ENCODE peak calls at places on chromosome 10, in ten cellular contexts. F, S, G, X, Q, N, C, M, D and I are unnamed samples.

GRCh38 chr10:33869089-33869488 is 534.6 kb upstream of the NRP1 start:
- DNase-seq in N (no peak), C (peak), S (no peak), D (no peak), G (no peak), Q (no peak), M (no peak), F (peak), X (no peak), I (no peak)

GRCh38 chr10:19767876-19768275 is 48.4 kb upstream of the PLXDC2 start:
- DNase-seq in M (peak), G (no peak), X (no peak), N (no peak), D (no peak), F (no peak), Q (peak), C (no peak), S (peak), I (no peak)

GRCh38 chr10:117734626-117735405 is 192.3 kb downstream of the EMX2 start:
- DNase-seq in G (no peak), N (no peak), S (peak), F (no peak), C (no peak), Q (no peak), X (no peak), D (no peak), M (no peak), I (no peak)

GRCh38 chr10:59561397-59562121 is 148.1 kb downstream of the SLC16A9 start:
- DNase-seq in X (no peak), D (no peak), F (no peak), C (no peak), N (peak), M (no peak), S (no peak), Q (no peak), G (no peak), I (peak)

GRCh38 chr10:35636942-35637341 is 5.2 kb downstream of the FZD8 start:
- DNase-seq in D (no peak), S (peak), M (no peak), G (no peak), N (no peak), F (no peak), Q (no peak), X (no peak), C (no peak), I (no peak)

GRCh38 chr10:89207181-89207800 is at the start of gene CH25H:
- DNase-seq in G (peak), Q (peak), M (peak), F (peak), C (peak), X (peak), S (peak), N (peak), D (no peak), I (peak)

GRCh38 chr10:69383485-69384089 is 33.1 kb downstream of the TACR2 start:
- DNase-seq in Q (no peak), D (no peak), F (no peak), N (peak), G (no peak), C (no peak), M (peak), X (no peak), S (no peak), I (peak)

GRCh38 chr10:100637785-100638184 is 102.0 kb downstream of the HIF1AN start:
- DNase-seq in C (no peak), N (peak), F (no peak), Q (peak), S (peak), G (no peak), X (peak), M (peak), D (no peak), I (no peak)

GRCh38 chr10:77837248-77837924 is 89.2 kb downstream of the DLG5 start:
- DNase-seq in Q (peak), C (no peak), F (no peak), X (no peak), D (peak), G (no peak), N (peak), M (peak), S (peak), I (peak)

GRCh38 chr10:122656308-122656705 is 43.3 kb downstream of the C10orf120 start:
- DNase-seq in C (no peak), S (no peak), Q (no peak), N (no peak), X (no peak), D (no peak), G (no peak), F (no peak), M (no peak), I (no peak)

GRCh38 chr10:127300868-127301321 is 104.5 kb upstream of the INSYN2A start:
- DNase-seq in N (no peak), D (no peak), F (no peak), G (no peak), Q (no peak), S (no peak), M (no peak), X (no peak), C (no peak), I (no peak)

GRCh38 chr10:112208292-112208691 is 24.7 kb upstream of the GPAM start:
- DNase-seq in X (no peak), N (no peak), F (no peak), C (no peak), S (no peak), Q (no peak), M (no peak), D (no peak), G (no peak), I (peak)

GRCh38 chr10:78335691-78336401 is 302.2 kb downstream of the RPS24 start:
- DNase-seq in N (peak), C (peak), Q (no peak), D (no peak), G (no peak), M (no peak), F (peak), S (no peak), X (no peak), I (peak)

GRCh38 chr10:24685958-24686540 is 37.6 kb downstream of the ARHGAP21 start:
- DNase-seq in Q (no peak), F (no peak), C (no peak), M (no peak), G (no peak), N (peak), D (no peak), S (no peak), X (no peak), I (peak)

GRCh38 chr10:12051241-12051640 is 8.6 kb upstream of the UPF2 start:
- DNase-seq in M (no peak), D (peak), X (no peak), S (no peak), N (no peak), Q (no peak), G (no peak), C (no peak), F (no peak), I (no peak)

GRCh38 chr10:87850742-87851205 is 12.6 kb downstream of the KLLN start:
- DNase-seq in Q (peak), F (peak), S (peak), G (peak), C (peak), X (peak), D (peak), M (peak), N (peak), I (peak)

GRCh38 chr10:49324711-49325110 is 25.7 kb downstream of the C10orf71 start:
- DNase-seq in F (no peak), D (no peak), X (no peak), C (no peak), G (no peak), M (no peak), N (no peak), S (peak), Q (peak), I (no peak)

DNA sequence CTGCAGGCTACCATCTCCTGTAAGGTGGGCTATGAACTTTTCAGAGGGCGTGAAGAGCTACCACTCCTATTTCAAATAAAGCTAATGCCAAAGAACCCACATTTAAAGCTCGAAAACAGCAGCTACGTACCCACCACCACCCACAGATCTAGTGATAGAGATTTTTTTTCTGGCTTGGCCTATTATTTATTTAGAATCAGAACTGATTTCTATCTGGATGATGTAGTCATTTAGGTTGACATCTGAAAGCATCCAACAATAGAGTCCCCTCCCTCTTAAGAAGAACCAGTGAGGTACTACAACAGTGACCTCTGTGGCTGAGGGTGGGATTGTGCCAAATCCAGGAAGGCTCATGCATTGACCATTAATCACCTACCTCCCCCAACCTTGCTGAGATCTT is 113.8 kb upstream of the ADO start:
- DNase-seq in M (no peak), S (peak), X (no peak), C (no peak), G (no peak), D (peak), Q (no peak), F (no peak), N (no peak), I (peak)
- TF ChIP-seq CTCF in M (peak), S (peak), X (peak), C (no peak), G (no peak), D (peak), Q (no peak), F (no peak), N (no peak), I (no peak)

GRCh38 chr10:29918623-29919400 is 140.6 kb downstream of the JCAD start:
- DNase-seq in S (no peak), N (no peak), M (no peak), F (no peak), C (no peak), Q (no peak), D (no peak), G (no peak), X (no peak), I (no peak)

GRCh38 chr10:29922226-29922625 is 137.2 kb downstream of the JCAD start:
- DNase-seq in M (no peak), F (no peak), S (no peak), N (no peak), C (no peak), Q (no peak), D (no peak), X (no peak), G (no peak), I (no peak)

GRCh38 chr10:29922904-29923303 is 136.5 kb downstream of the JCAD start:
- DNase-seq in G (no peak), S (no peak), M (no peak), X (peak), C (no peak), F (no peak), N (no peak), D (no peak), Q (no peak), I (no peak)

GRCh38 chr10:29920408-29921070 is 138.8 kb downstream of the JCAD start:
- DNase-seq in D (no peak), C (no peak), F (no peak), X (no peak), G (no peak), N (no peak), Q (no peak), S (no peak), M (no peak), I (no peak)

GRCh38 chr10:29921071-29921446 is 138.3 kb downstream of the JCAD start:
- DNase-seq in M (no peak), F (peak), G (no peak), Q (no peak), N (no peak), X (no peak), D (no peak), C (no peak), S (no peak), I (no peak)
- H3K4me3 ChIP-seq in M (no peak), F (no peak), G (peak), Q (no peak), N (no peak), X (no peak), D (no peak), C (no peak), S (no peak), I (no peak)

GRCh38 chr10:52818019-52818418 is 45.4 kb upstream of the MBL2 start:
- DNase-seq in G (no peak), F (no peak), X (no peak), S (peak), D (peak), C (no peak), N (peak), M (peak), Q (no peak), I (peak)
- TF ChIP-seq CTCF in G (no peak), F (peak), X (peak), S (peak), D (peak), C (no peak), N (peak), M (peak), Q (peak), I (peak)

GRCh38 chr10:68242051-68242450 is 10.1 kb upstream of the ATOH7 start:
- DNase-seq in D (no peak), X (no peak), S (no peak), F (no peak), C (no peak), G (no peak), Q (no peak), M (no peak), N (no peak), I (peak)
- H3K4me3 ChIP-seq in D (no peak), X (no peak), S (no peak), F (no peak), C (no peak), G (no peak), Q (no peak), M (no peak), N (no peak), I (no peak)

DNA sequence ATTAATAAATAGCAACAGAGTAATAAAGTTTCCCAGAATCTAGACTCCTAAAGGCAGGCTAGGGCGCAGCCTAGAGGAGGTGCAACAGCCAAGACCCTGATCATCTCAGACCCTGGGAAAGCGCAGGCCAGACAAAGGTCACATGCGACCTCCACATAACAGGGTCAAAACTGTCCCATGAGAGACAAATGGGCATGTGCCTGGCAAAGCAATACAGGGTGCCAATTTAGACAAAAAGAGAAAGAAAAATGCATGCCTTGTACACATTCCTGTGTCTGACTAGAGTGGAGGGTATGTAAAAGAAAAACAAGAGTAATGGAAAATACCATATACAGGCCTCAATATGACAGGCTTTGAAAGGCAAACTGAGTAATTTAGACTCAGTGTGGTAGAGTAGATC is 22.2 kb downstream of the MPP7 start:
- DNase-seq in D (no peak), C (no peak), F (no peak), G (no peak), M (no peak), Q (no peak), X (no peak), S (no peak), N (peak), I (no peak)
- TF ChIP-seq CTCF in D (peak), C (no peak), F (no peak), G (no peak), M (no peak), Q (no peak), X (no peak), S (no peak), N (no peak), I (no peak)

DNA sequence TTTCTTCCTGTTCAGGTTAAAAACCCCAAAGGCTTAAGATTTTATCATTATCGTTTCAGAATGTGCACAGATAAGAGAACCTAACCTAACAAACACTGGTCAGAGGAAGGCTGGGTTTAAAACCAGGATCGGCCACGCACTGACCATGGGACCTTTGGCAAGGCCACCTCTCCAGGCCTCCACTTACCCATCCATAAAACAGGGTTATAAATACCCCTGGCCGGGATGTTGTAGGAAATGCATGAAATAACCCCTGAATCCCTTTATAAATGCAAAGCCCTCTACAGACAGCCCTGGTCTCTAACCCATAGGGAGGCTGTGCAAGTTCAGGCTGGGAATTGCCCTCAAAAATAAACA is 418 bp downstream of the DEPP1 start:
- DNase-seq in X (no peak), C (no peak), G (peak), F (no peak), D (no peak), Q (no peak), M (no peak), N (no peak), S (no peak), I (no peak)
- H3K4me3 ChIP-seq in X (peak), C (peak), G (peak), F (peak), D (no peak), Q (no peak), M (peak), N (peak), S (no peak), I (peak)

DNA sequence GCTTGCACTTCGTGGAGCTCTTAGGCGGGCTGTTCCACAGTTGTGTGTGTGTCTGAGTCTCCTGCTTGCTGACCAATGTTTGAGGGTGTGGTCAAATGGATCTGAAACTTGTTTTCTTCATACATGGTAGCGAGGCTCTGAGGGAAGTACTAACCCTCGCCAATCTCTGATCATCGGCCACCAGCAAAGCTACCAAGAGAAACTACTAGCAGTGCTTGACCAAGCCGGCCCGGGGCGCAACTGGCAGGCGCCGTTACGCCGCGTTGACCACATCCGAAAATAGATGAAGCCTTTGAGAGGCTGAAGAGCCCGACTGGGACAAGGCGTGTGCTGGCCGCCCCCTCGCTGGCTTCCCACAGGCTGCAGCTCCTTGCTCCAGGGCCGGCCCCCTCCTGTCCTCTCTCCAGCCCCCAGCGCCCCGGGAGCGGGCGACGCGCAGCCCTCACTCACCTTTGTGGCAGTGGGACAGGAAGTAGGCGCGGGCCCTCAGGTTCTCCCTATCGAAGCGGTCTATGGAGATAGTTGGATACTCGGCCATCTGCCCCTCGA is 370 bp downstream of the DCLRE1C start:
- DNase-seq in C (no peak), X (peak), Q (no peak), G (peak), S (peak), F (peak), N (peak), M (no peak), D (peak), I (peak)
- TF ChIP-seq CTCF in C (no peak), X (peak), Q (no peak), G (no peak), S (no peak), F (no peak), N (peak), M (no peak), D (no peak), I (no peak)

GRCh38 chr10:124523301-124523871 is 61.8 kb downstream of the LHPP start:
- DNase-seq in C (peak), M (no peak), S (peak), N (no peak), G (no peak), X (no peak), Q (no peak), F (peak), D (peak), I (no peak)

GRCh38 chr10:124522131-124522902 is 60.7 kb downstream of the LHPP start:
- DNase-seq in G (no peak), S (no peak), F (no peak), Q (no peak), X (no peak), C (peak), D (no peak), M (no peak), N (no peak), I (no peak)

GRCh38 chr10:124524991-124525653 is 63.5 kb downstream of the LHPP start:
- DNase-seq in X (no peak), G (no peak), M (no peak), Q (peak), D (no peak), C (peak), N (no peak), F (peak), S (no peak), I (peak)

GRCh38 chr10:124522903-124523260 is 61.3 kb downstream of the LHPP start:
- DNase-seq in N (no peak), M (no peak), X (no peak), G (no peak), D (no peak), S (peak), C (no peak), F (no peak), Q (no peak), I (no peak)

GRCh38 chr10:124523886-124524285 is 62.3 kb downstream of the LHPP start:
- DNase-seq in C (no peak), N (no peak), G (no peak), M (no peak), F (no peak), D (no peak), X (no peak), S (no peak), Q (no peak), I (no peak)
- H3K4me3 ChIP-seq in C (no peak), N (no peak), G (no peak), M (no peak), F (no peak), D (no peak), X (no peak), S (no peak), Q (no peak), I (no peak)

GRCh38 chr10:516766-517165 is 172.7 kb downstream of the DIP2C start:
- DNase-seq in C (no peak), N (no peak), M (no peak), G (no peak), X (no peak), Q (no peak), F (no peak), D (no peak), S (no peak), I (no peak)
- TF ChIP-seq CTCF in C (no peak), N (no peak), M (no peak), G (no peak), X (no peak), Q (no peak), F (no peak), D (no peak), S (no peak), I (no peak)

DNA sequence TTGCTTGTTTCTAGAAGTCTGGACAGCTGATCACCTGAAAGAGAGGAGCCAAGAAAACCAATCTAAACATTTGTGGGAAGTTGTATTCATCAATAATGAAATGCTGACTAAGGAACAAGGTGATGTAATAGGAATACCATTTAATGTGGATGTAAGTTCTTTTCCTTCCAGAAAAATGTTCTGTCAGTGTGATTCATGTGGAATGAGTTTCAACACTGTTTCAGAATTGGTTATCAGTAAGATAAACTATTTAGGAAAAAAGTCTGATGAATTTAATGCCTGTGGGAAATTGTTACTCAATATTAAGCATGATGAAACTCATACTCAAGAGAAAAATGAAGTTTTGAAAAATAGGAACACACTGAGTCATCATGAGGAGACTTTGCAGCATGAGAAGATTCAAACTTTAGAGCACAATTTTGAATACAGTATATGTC is 39.8 kb upstream of the ZNF37A start:
- DNase-seq in M (no peak), C (no peak), Q (no peak), F (no peak), D (no peak), N (peak), S (no peak), G (no peak), X (no peak), I (peak)
- H3K4me3 ChIP-seq in M (no peak), C (no peak), Q (no peak), F (no peak), D (no peak), N (no peak), S (no peak), G (no peak), X (no peak), I (no peak)